ENCODE peak calls at places on chromosomes 6 and 20, in ten cellular contexts. One of them, this sample, is unnamed.

GRCh38 chr20:47137231-47137865 is 219.2 kb downstream of the ZMYND8 start:
- DNase-seq in dorsolateral prefrontal cortex: no peak
- DNase-seq in HFF-Myc: no peak
- DNase-seq in thyroid gland: no peak
- DNase-seq in iPS DF 6.9: no peak
- DNase-seq in stimulated activated CD4-positive, alpha-beta T cell treated with anti-CD3 and anti-CD28 coated beads, Interleukin-15, amount 100 ng/mL, for 48 hours: no peak
- DNase-seq in AG04450: no peak
- DNase-seq in NCI-H460: no peak
- DNase-seq in heart right ventricle: no peak
- DNase-seq in lower leg skin: no peak
- DNase-seq in this sample: no peak

GRCh38 chr6:47153066-47153755 is 111.1 kb upstream of the ADGRF1 start:
- DNase-seq in dorsolateral prefrontal cortex: no peak
- DNase-seq in HFF-Myc: no peak
- DNase-seq in thyroid gland: no peak
- DNase-seq in iPS DF 6.9: no peak
- DNase-seq in stimulated activated CD4-positive, alpha-beta T cell treated with anti-CD3 and anti-CD28 coated beads, Interleukin-15, amount 100 ng/mL, for 48 hours: no peak
- DNase-seq in AG04450: no peak
- DNase-seq in NCI-H460: no peak
- DNase-seq in heart right ventricle: no peak
- DNase-seq in lower leg skin: no peak
- DNase-seq in this sample: peak

GRCh38 chr6:167285077-167285770 is 5.9 kb upstream of the UNC93A start:
- DNase-seq in dorsolateral prefrontal cortex: no peak
- DNase-seq in HFF-Myc: no peak
- DNase-seq in thyroid gland: peak
- DNase-seq in iPS DF 6.9: no peak
- DNase-seq in stimulated activated CD4-positive, alpha-beta T cell treated with anti-CD3 and anti-CD28 coated beads, Interleukin-15, amount 100 ng/mL, for 48 hours: no peak
- DNase-seq in AG04450: no peak
- DNase-seq in NCI-H460: no peak
- DNase-seq in heart right ventricle: no peak
- DNase-seq in lower leg skin: peak
- DNase-seq in this sample: no peak

GRCh38 chr6:3523288-3523670 is 66.4 kb upstream of the SLC22A23 start:
- DNase-seq in dorsolateral prefrontal cortex: no peak
- DNase-seq in HFF-Myc: no peak
- DNase-seq in thyroid gland: no peak
- DNase-seq in iPS DF 6.9: no peak
- DNase-seq in stimulated activated CD4-positive, alpha-beta T cell treated with anti-CD3 and anti-CD28 coated beads, Interleukin-15, amount 100 ng/mL, for 48 hours: no peak
- DNase-seq in AG04450: no peak
- DNase-seq in NCI-H460: no peak
- DNase-seq in heart right ventricle: no peak
- DNase-seq in lower leg skin: no peak
- DNase-seq in this sample: no peak

GRCh38 chr6:85458782-85459181 is 8.9 kb downstream of the NT5E start:
- DNase-seq in dorsolateral prefrontal cortex: no peak
- DNase-seq in HFF-Myc: no peak
- DNase-seq in thyroid gland: peak
- DNase-seq in iPS DF 6.9: no peak
- DNase-seq in stimulated activated CD4-positive, alpha-beta T cell treated with anti-CD3 and anti-CD28 coated beads, Interleukin-15, amount 100 ng/mL, for 48 hours: no peak
- DNase-seq in AG04450: no peak
- DNase-seq in NCI-H460: no peak
- DNase-seq in heart right ventricle: no peak
- DNase-seq in lower leg skin: no peak
- DNase-seq in this sample: peak

GRCh38 chr6:54632984-54633565 is 213.5 kb upstream of the FAM83B start:
- DNase-seq in dorsolateral prefrontal cortex: no peak
- DNase-seq in HFF-Myc: no peak
- DNase-seq in thyroid gland: no peak
- DNase-seq in iPS DF 6.9: no peak
- DNase-seq in stimulated activated CD4-positive, alpha-beta T cell treated with anti-CD3 and anti-CD28 coated beads, Interleukin-15, amount 100 ng/mL, for 48 hours: no peak
- DNase-seq in AG04450: no peak
- DNase-seq in NCI-H460: no peak
- DNase-seq in heart right ventricle: no peak
- DNase-seq in lower leg skin: no peak
- DNase-seq in this sample: no peak

GRCh38 chr6:36487698-36488097 is 44.9 kb downstream of the KCTD20 start:
- DNase-seq in dorsolateral prefrontal cortex: no peak
- DNase-seq in HFF-Myc: no peak
- DNase-seq in thyroid gland: no peak
- DNase-seq in iPS DF 6.9: no peak
- DNase-seq in stimulated activated CD4-positive, alpha-beta T cell treated with anti-CD3 and anti-CD28 coated beads, Interleukin-15, amount 100 ng/mL, for 48 hours: no peak
- DNase-seq in AG04450: no peak
- DNase-seq in NCI-H460: no peak
- DNase-seq in heart right ventricle: no peak
- DNase-seq in lower leg skin: no peak
- DNase-seq in this sample: peak

GRCh38 chr6:16332175-16332542 is 93.8 kb downstream of the GMPR start:
- DNase-seq in dorsolateral prefrontal cortex: peak
- DNase-seq in HFF-Myc: no peak
- DNase-seq in thyroid gland: peak
- DNase-seq in iPS DF 6.9: no peak
- DNase-seq in stimulated activated CD4-positive, alpha-beta T cell treated with anti-CD3 and anti-CD28 coated beads, Interleukin-15, amount 100 ng/mL, for 48 hours: peak
- DNase-seq in AG04450: no peak
- DNase-seq in NCI-H460: peak
- DNase-seq in heart right ventricle: peak
- DNase-seq in lower leg skin: peak
- DNase-seq in this sample: peak

GRCh38 chr6:144678844-144679243 is 393.7 kb downstream of the UTRN start:
- DNase-seq in dorsolateral prefrontal cortex: no peak
- DNase-seq in HFF-Myc: no peak
- DNase-seq in thyroid gland: no peak
- DNase-seq in iPS DF 6.9: no peak
- DNase-seq in stimulated activated CD4-positive, alpha-beta T cell treated with anti-CD3 and anti-CD28 coated beads, Interleukin-15, amount 100 ng/mL, for 48 hours: no peak
- DNase-seq in AG04450: no peak
- DNase-seq in NCI-H460: no peak
- DNase-seq in heart right ventricle: no peak
- DNase-seq in lower leg skin: no peak
- DNase-seq in this sample: no peak

GRCh38 chr6:131199568-131200272 is 64.5 kb downstream of the AKAP7 start:
- DNase-seq in dorsolateral prefrontal cortex: no peak
- DNase-seq in HFF-Myc: peak
- DNase-seq in thyroid gland: no peak
- DNase-seq in iPS DF 6.9: no peak
- DNase-seq in stimulated activated CD4-positive, alpha-beta T cell treated with anti-CD3 and anti-CD28 coated beads, Interleukin-15, amount 100 ng/mL, for 48 hours: peak
- DNase-seq in AG04450: no peak
- DNase-seq in NCI-H460: peak
- DNase-seq in heart right ventricle: peak
- DNase-seq in lower leg skin: no peak
- DNase-seq in this sample: peak

GRCh38 chr6:124676033-124676432 is 286.2 kb upstream of the RNF217 start:
- DNase-seq in dorsolateral prefrontal cortex: no peak
- DNase-seq in HFF-Myc: no peak
- DNase-seq in thyroid gland: no peak
- DNase-seq in iPS DF 6.9: no peak
- DNase-seq in stimulated activated CD4-positive, alpha-beta T cell treated with anti-CD3 and anti-CD28 coated beads, Interleukin-15, amount 100 ng/mL, for 48 hours: no peak
- DNase-seq in AG04450: no peak
- DNase-seq in NCI-H460: no peak
- DNase-seq in heart right ventricle: no peak
- DNase-seq in lower leg skin: no peak
- DNase-seq in this sample: peak

This sample was measured in astrocyte of the hippocampus.